ENCODE peak calls at places on chromosomes 11 and 22, in nine cellular contexts. Y is OCI-LY7, K is ovary, M is left lung, B is lung, O is left ventricle myocardium inferior, J is MM.1S, L is lower lobe of right lung, C is A549. P is an unnamed sample. For H3K4me1, the result is how much of the 10 kb centered on the place peaks cover.

GRCh38 chr22:48979482-48979881 is 848.2 kb downstream of the BRD1 start:
- DNase-seq in L (no peak), O (no peak), K (no peak), B (no peak), J (no peak), C (peak), Y (peak), M (no peak), P (no peak)

GRCh38 chr11:61899146-61899841 is 7.9 kb upstream of the FADS3 start:
- DNase-seq in Y (peak), B (peak), O (peak), C (peak), L (peak), K (peak), J (peak), M (peak), P (peak)

GRCh38 chr11:106786251-106786650 is 232.0 kb downstream of the GUCY1A2 start:
- DNase-seq in B (no peak), M (no peak), K (no peak), J (no peak), L (no peak), Y (no peak), C (no peak), O (no peak), P (no peak)

GRCh38 chr11:16936643-16937042 is 77.6 kb downstream of the PLEKHA7 start:
- DNase-seq in M (no peak), J (no peak), C (no peak), O (no peak), B (no peak), K (no peak), Y (no peak), L (no peak), P (peak)

GRCh38 chr22:25453557-25453956 is 110.9 kb upstream of the GRK3 start:
- DNase-seq in Y (no peak), K (no peak), M (no peak), L (no peak), J (no peak), C (no peak), O (no peak), B (no peak), P (no peak)

GRCh38 chr11:128890543-128891409 is at the start of gene KCNJ5:
- DNase-seq in L (peak), J (no peak), M (peak), K (peak), O (peak), B (no peak), Y (no peak), C (peak), P (peak)

GRCh38 chr11:46948378-46949131 is 12.0 kb downstream of the CSTPP1 start:
- DNase-seq in O (no peak), K (no peak), L (no peak), M (no peak), B (no peak), Y (no peak), J (no peak), C (no peak), P (no peak)

GRCh38 chr22:34105461-34106062 is 185.3 kb upstream of the LARGE1 start:
- DNase-seq in M (peak), B (peak), Y (peak), J (peak), C (peak), O (peak), L (peak), K (peak), P (peak)

GRCh38 chr11:27277843-27278242 is 85.2 kb downstream of the CCDC34 start:
- DNase-seq in M (no peak), J (no peak), K (no peak), O (no peak), B (no peak), C (no peak), L (no peak), Y (no peak), P (no peak)

GRCh38 chr22:27987557-27987956 is 68.5 kb upstream of the PITPNB start:
- DNase-seq in M (peak), K (peak), O (no peak), Y (no peak), B (no peak), C (no peak), L (no peak), J (no peak), P (no peak)

GRCh38 chr22:38724926-38725571 is 19.3 kb downstream of the GTPBP1 start:
- DNase-seq in B (no peak), L (no peak), M (peak), C (peak), Y (peak), J (peak), K (no peak), O (no peak), P (no peak)

GRCh38 chr11:111845256-111846028 is 25.9 kb downstream of the ALG9 start:
- DNase-seq in B (no peak), J (no peak), C (no peak), L (peak), Y (no peak), M (peak), O (no peak), K (no peak), P (no peak)

GRCh38 chr11:123211134-123211879 is 16.3 kb upstream of the CLMP start:
- DNase-seq in L (no peak), M (no peak), Y (no peak), C (no peak), J (no peak), O (no peak), B (no peak), K (no peak), P (no peak)

GRCh38 chr11:86931965-86932332 is 23.2 kb downstream of the FZD4 start:
- DNase-seq in C (peak), M (no peak), L (no peak), J (no peak), Y (no peak), B (no peak), K (peak), O (no peak), P (peak)

GRCh38 chr11:86116996-86117705 is 48.3 kb upstream of the PICALM start:
- DNase-seq in O (no peak), C (no peak), J (no peak), K (no peak), B (no peak), L (no peak), Y (no peak), M (no peak), P (no peak)

GRCh38 chr11:104694259-104695070 is 203.8 kb downstream of the CASP12 start:
- DNase-seq in O (no peak), M (no peak), K (no peak), Y (no peak), C (no peak), B (no peak), L (no peak), J (no peak), P (no peak)

GRCh38 chr11:44894217-44894617 is 56.5 kb downstream of the TP53I11 start:
- DNase-seq in L (peak), K (peak), J (peak), Y (peak), B (no peak), C (peak), M (no peak), O (peak), P (peak)

GRCh38 chr11:9884601-9885000 is 220.7 kb downstream of the SWAP70 start:
- DNase-seq in L (no peak), Y (no peak), J (no peak), M (no peak), B (no peak), O (no peak), K (no peak), C (no peak), P (no peak)

GRCh38 chr11:11084337-11084736 is 226.5 kb upstream of the ZBED5 start:
- DNase-seq in O (no peak), B (no peak), Y (no peak), L (no peak), K (no peak), J (no peak), M (no peak), C (no peak), P (no peak)

GRCh38 chr22:45009881-45010531 is at the start of gene PHF21B:
- DNase-seq in J (no peak), Y (peak), K (peak), M (no peak), L (no peak), B (no peak), C (peak), O (peak), P (peak)

GRCh38 chr11:2775626-2776350 is 76.0 kb upstream of the KCNQ1OT1 start:
- DNase-seq in Y (no peak), L (peak), O (no peak), M (peak), J (no peak), B (peak), C (no peak), K (peak), P (no peak)

GRCh38 chr22:44828193-44828592 is 75.8 kb downstream of the ARHGAP8 start:
- DNase-seq in J (no peak), K (no peak), O (no peak), B (no peak), Y (peak), C (peak), M (no peak), L (no peak), P (no peak)

GRCh38 chr11:3995949-3996554 is 98.5 kb upstream of the RRM1 start:
- DNase-seq in K (no peak), J (no peak), B (no peak), Y (no peak), L (no peak), M (no peak), C (no peak), O (no peak), P (no peak)

GRCh38 chr22:49587987-49588386 is 239.7 kb downstream of the BRD1 start:
- DNase-seq in M (no peak), L (no peak), J (no peak), C (no peak), O (no peak), B (no peak), Y (no peak), K (no peak), P (no peak)

GRCh38 chr11:106461839-106462545 is 384.5 kb downstream of the AASDHPPT start:
- DNase-seq in C (no peak), L (no peak), K (no peak), M (no peak), B (no peak), Y (no peak), J (no peak), O (no peak), P (no peak)

GRCh38 chr11:35223429-35223828 is 84.5 kb downstream of the CD44 start:
- DNase-seq in L (no peak), B (no peak), Y (no peak), C (no peak), J (no peak), O (no peak), M (no peak), K (no peak), P (no peak)

GRCh38 chr11:12070446-12071267 is 39.7 kb upstream of the MICAL2 start:
- DNase-seq in L (no peak), O (no peak), B (no peak), C (no peak), K (no peak), J (no peak), M (peak), Y (no peak), P (no peak)

GRCh38 chr11:118908931-118909618 is 16.7 kb downstream of the BCL9L start:
- DNase-seq in K (peak), J (no peak), C (no peak), L (peak), Y (no peak), M (peak), B (no peak), O (peak), P (peak)
- H3K4me3 ChIP-seq in K (peak), J (no peak), C (peak), L (peak), Y (no peak), M (peak), B (peak), O (peak), P (peak)

GRCh38 chr22:39939830-39940229 is 20.4 kb upstream of the TMA7B start:
- DNase-seq in M (no peak), O (no peak), J (no peak), C (no peak), Y (no peak), K (no peak), L (no peak), B (no peak), P (no peak)
- H3K4me1 ChIP-seq in M (under half), O (under half), J (under half), C (under half), Y (under half), K (under half), L (under half), B (under half), P (under half)

DNA sequence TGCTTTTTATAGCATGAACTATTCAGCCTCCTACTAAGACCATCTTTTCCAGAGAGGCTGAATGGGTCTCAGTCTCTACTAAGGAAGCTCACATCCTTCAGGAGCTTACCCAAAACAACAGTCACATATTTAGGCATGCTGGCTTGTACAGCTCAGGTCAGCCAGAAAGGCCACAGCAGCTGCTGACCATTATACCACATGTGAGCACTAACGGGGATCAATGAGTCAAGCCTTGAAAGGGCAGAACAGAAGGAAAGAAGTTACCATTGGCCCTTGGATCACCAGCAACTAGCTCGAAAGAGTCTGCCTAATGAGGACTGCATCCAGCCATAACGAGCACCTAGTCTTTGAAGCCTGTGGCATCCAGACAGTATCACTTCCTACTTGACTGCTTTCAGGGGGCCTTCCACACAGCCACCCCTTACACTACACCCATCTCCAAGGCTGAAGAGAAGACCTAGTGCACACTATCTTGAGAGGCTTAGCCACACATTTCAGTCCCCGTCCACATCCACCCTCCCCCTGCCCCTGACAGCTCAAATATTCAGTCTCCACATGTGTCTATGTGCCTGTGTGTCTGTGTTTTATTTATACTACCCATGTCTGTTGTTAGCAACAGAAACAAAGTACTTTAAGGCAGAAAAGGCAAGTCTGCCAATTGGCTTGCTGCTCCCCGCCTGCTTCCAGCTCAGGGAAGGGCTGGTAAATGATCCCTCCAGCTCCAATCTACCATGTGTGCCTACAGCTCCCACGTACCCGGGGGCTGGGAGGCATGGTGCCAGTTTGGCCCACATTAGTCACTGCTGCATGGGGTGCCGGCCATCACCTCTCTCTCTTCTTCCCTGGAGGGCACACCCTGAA is 95.5 kb downstream of the RPL27A start:
- DNase-seq in B (peak), C (no peak), K (peak), Y (peak), L (no peak), J (no peak), O (peak), M (no peak), P (peak)
- H3K27ac ChIP-seq in B (peak), C (no peak), K (peak), Y (no peak), L (peak), J (peak), O (peak), M (peak), P (peak)

GRCh38 chr22:31083923-31084810 is 3.0 kb downstream of the SMTN start:
- DNase-seq in C (no peak), K (no peak), M (no peak), O (no peak), J (peak), L (no peak), B (no peak), Y (peak), P (no peak)

GRCh38 chr22:31080848-31081649 is at the start of gene SMTN:
- DNase-seq in O (peak), C (peak), B (peak), K (peak), J (peak), M (peak), L (peak), Y (peak), P (peak)

GRCh38 chr22:31081963-31082605 is 966 bp downstream of the SMTN start:
- DNase-seq in Y (no peak), L (no peak), J (no peak), O (no peak), B (no peak), K (no peak), M (no peak), C (no peak), P (no peak)

GRCh38 chr22:31083377-31083768 is 2.3 kb downstream of the SMTN start:
- DNase-seq in L (no peak), J (no peak), Y (no peak), M (no peak), K (peak), B (no peak), C (no peak), O (no peak), P (peak)

DNA sequence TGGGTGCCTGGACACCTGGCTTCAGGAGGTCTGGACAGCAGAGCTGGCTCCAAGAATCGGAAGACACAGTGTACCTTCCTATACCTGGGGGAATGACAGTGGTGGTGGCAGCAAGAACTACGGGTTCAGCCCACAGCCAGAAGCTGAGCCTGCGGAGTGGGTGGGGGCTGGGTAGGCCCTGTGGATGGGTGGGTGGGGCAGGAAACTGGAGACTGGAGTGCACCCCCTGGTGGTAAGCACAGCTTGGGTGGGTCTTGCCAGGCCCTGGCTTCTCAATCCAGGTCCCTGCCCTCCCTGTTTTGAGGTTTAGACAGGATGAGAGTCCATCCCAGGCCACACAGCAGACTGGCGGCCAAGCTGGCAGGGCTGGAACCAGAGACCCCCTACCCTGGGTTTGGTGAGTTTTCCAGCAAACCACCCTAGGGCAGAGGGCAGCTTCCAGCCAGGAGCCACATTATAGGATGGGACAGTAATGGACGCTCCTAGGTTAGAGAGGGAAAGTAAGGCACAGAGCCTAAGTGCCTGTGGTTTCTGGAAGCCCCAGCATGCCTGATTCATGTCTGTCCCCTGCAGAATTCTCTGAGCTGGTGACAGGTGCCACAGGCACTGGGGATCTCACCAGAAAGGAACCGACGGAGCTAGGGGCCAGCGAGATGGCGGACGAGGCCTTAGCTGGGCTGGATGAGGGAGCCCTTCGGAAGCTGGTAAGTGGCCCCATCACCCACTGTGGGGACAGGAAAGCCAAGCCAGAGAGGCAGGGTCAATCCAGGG is 1.7 kb downstream of the SMTN start:
- DNase-seq in C (peak), J (no peak), K (peak), Y (peak), O (peak), M (peak), B (peak), L (no peak), P (peak)
- H3K4me3 ChIP-seq in C (peak), J (no peak), K (peak), Y (peak), O (peak), M (peak), B (peak), L (peak), P (peak)

GRCh38 chr22:40444483-40444787 is 74.0 kb downstream of the SGSM3 start:
- DNase-seq in K (no peak), J (no peak), Y (no peak), M (no peak), O (no peak), C (no peak), L (no peak), B (no peak), P (no peak)
- H3K4me1 ChIP-seq in K (under half), J (under half), Y (under half), M (half or more), O (half or more), C (under half), L (half or more), B (under half), P (half or more)

P was measured in heart right ventricle.